ENCODE peak calls at places on chromosomes 7 and 10, in nine cellular contexts. K is hepatocyte, J is K562, D is A549, M is OCI-LY7, V is suprapubic skin, G is endodermal cell, C is tibial artery, O is psoas muscle. N is an unnamed sample. For H3K4me1, the result is how much of the 10 kb centered on the place peaks cover.

GRCh38 chr7:107564553-107565298 is 955 bp downstream of the DUS4L start:
- DNase-seq in K (no peak), J (no peak), D (peak), M (peak), V (no peak), G (no peak), C (no peak), O (no peak), N (no peak)

GRCh38 chr7:6359021-6359420 is 86.6 kb upstream of the CYTH3 start:
- DNase-seq in K (no peak), J (peak), D (peak), M (peak), V (no peak), G (no peak), C (no peak), O (no peak), N (no peak)

GRCh38 chr10:72310241-72310633 is 36.5 kb downstream of the DDIT4 start:
- DNase-seq in K (no peak), J (no peak), D (no peak), M (no peak), V (no peak), G (peak), C (no peak), O (peak), N (peak)

GRCh38 chr10:86079088-86079487 is 287.5 kb downstream of the GRID1 start:
- DNase-seq in K (peak), J (peak), D (no peak), M (no peak), V (no peak), G (peak), C (no peak), O (no peak), N (no peak)

GRCh38 chr10:124000792-124001201 is 92.6 kb downstream of the CHST15 start:
- DNase-seq in K (no peak), J (no peak), D (no peak), M (no peak), V (no peak), G (no peak), C (no peak), O (no peak), N (no peak)

GRCh38 chr7:108234281-108234680 is 104.1 kb upstream of the LAMB4 start:
- DNase-seq in K (no peak), J (no peak), D (peak), M (no peak), V (no peak), G (no peak), C (no peak), O (no peak), N (no peak)

GRCh38 chr7:79340212-79340611 is 113.3 kb downstream of the MAGI2 start:
- DNase-seq in K (no peak), J (no peak), D (no peak), M (no peak), V (no peak), G (no peak), C (no peak), O (no peak), N (no peak)

GRCh38 chr7:17370901-17371550 is 72.6 kb downstream of the AHR start:
- DNase-seq in K (no peak), J (no peak), D (peak), M (no peak), V (no peak), G (no peak), C (no peak), O (no peak), N (no peak)

GRCh38 chr10:26981232-26981631 is 119.1 kb downstream of the ANKRD26 start:
- DNase-seq in K (no peak), J (no peak), D (no peak), M (no peak), V (no peak), G (no peak), C (no peak), O (no peak), N (no peak)

GRCh38 chr10:49225218-49225876 is 37.2 kb upstream of the TMEM273 start:
- DNase-seq in K (no peak), J (peak), D (no peak), M (no peak), V (no peak), G (peak), C (peak), O (peak), N (no peak)

GRCh38 chr10:9635691-9636090 is 1382.0 kb upstream of the CELF2 start:
- DNase-seq in K (no peak), J (no peak), D (no peak), M (no peak), V (no peak), G (no peak), C (no peak), O (no peak), N (no peak)

GRCh38 chr7:118041336-118041878 is 142.6 kb upstream of the LSM8 start:
- DNase-seq in K (no peak), J (no peak), D (no peak), M (no peak), V (no peak), G (no peak), C (no peak), O (no peak), N (no peak)

GRCh38 chr10:62580396-62580795 is 206.2 kb downstream of the ZNF365 start:
- DNase-seq in K (no peak), J (no peak), D (no peak), M (no peak), V (no peak), G (no peak), C (no peak), O (no peak), N (no peak)

GRCh38 chr10:119254355-119254754 is 47.0 kb downstream of the GRK5 start:
- DNase-seq in K (no peak), J (no peak), D (no peak), M (no peak), V (no peak), G (no peak), C (no peak), O (no peak), N (no peak)

GRCh38 chr7:7535688-7536087 is at the start of gene COL28A1:
- DNase-seq in K (no peak), J (no peak), D (no peak), M (no peak), V (no peak), G (no peak), C (no peak), O (no peak), N (no peak)

GRCh38 chr7:46810986-46811385 is 770.9 kb downstream of the TNS3 start:
- DNase-seq in K (no peak), J (no peak), D (no peak), M (no peak), V (no peak), G (no peak), C (no peak), O (no peak), N (no peak)

GRCh38 chr7:152894295-152895170 is 135.0 kb downstream of the ACTR3B start:
- DNase-seq in K (peak), J (peak), D (peak), M (peak), V (no peak), G (peak), C (no peak), O (no peak), N (peak)

GRCh38 chr10:108787932-108788331 is 1135.4 kb downstream of the XPNPEP1 start:
- DNase-seq in K (no peak), J (no peak), D (no peak), M (no peak), V (no peak), G (no peak), C (no peak), O (no peak), N (no peak)

GRCh38 chr10:108784534-108784933 is 1138.8 kb downstream of the XPNPEP1 start:
- DNase-seq in K (no peak), J (no peak), D (no peak), M (no peak), V (no peak), G (no peak), C (no peak), O (no peak), N (no peak)

GRCh38 chr10:108783897-108784296 is 1139.4 kb downstream of the XPNPEP1 start:
- DNase-seq in K (peak), J (peak), D (peak), M (peak), V (no peak), G (peak), C (no peak), O (no peak), N (peak)

GRCh38 chr10:108782411-108782810 is 1140.9 kb downstream of the XPNPEP1 start:
- DNase-seq in K (no peak), J (no peak), D (no peak), M (no peak), V (no peak), G (no peak), C (no peak), O (no peak), N (no peak)

GRCh38 chr10:108785011-108785410 is 1138.3 kb downstream of the XPNPEP1 start:
- DNase-seq in K (no peak), J (no peak), D (no peak), M (no peak), V (no peak), G (no peak), C (no peak), O (no peak), N (no peak)
- TF ChIP-seq CTCF in K (no peak), J (no peak), D (no peak), M (no peak), V (no peak), G (no peak), C (no peak), O (no peak), N (no peak)

GRCh38 chr7:27148031-27148775 is 629 bp upstream of the HOXA6 start:
- DNase-seq in K (no peak), J (no peak), D (no peak), M (no peak), V (peak), G (peak), C (no peak), O (peak), N (peak)
- H3K4me3 ChIP-seq in K (no peak), J (no peak), D (no peak), M (peak), V (peak), G (no peak), C (peak), O (peak), N (peak)

GRCh38 chr7:119606297-119606696 is 666.7 kb upstream of the KCND2 start:
- DNase-seq in K (no peak), J (no peak), D (no peak), M (no peak), V (no peak), G (no peak), C (no peak), O (no peak), N (no peak)
- H3K4me1 ChIP-seq in K (under half), J (under half), D (under half), M (under half), V (under half), G (under half), C (under half), O (under half), N (under half)

GRCh38 chr7:24233386-24233785 is 50.6 kb upstream of the NPY start:
- DNase-seq in K (no peak), J (no peak), D (no peak), M (no peak), V (no peak), G (no peak), C (no peak), O (no peak), N (no peak)

GRCh38 chr7:24229481-24230226 is 54.3 kb upstream of the NPY start:
- DNase-seq in K (no peak), J (no peak), D (no peak), M (no peak), V (no peak), G (no peak), C (no peak), O (no peak), N (no peak)

GRCh38 chr7:24227068-24227467 is 56.9 kb upstream of the NPY start:
- DNase-seq in K (no peak), J (no peak), D (no peak), M (no peak), V (no peak), G (no peak), C (no peak), O (no peak), N (no peak)

GRCh38 chr7:24227603-24228359 is 56.2 kb upstream of the NPY start:
- DNase-seq in K (no peak), J (no peak), D (no peak), M (peak), V (no peak), G (no peak), C (no peak), O (no peak), N (no peak)
- TF ChIP-seq CTCF in K (no peak), J (no peak), D (no peak), M (no peak), V (no peak), G (no peak), C (no peak), O (no peak), N (no peak)

GRCh38 chr7:259751-260405 is 30.1 kb upstream of the FOXL3 start:
- DNase-seq in K (no peak), J (no peak), D (no peak), M (no peak), V (no peak), G (no peak), C (no peak), O (peak), N (peak)
- H3K4me3 ChIP-seq in K (no peak), J (no peak), D (no peak), M (no peak), V (no peak), G (no peak), C (no peak), O (no peak), N (no peak)

GRCh38 chr7:139192014-139192706 is 38.9 kb upstream of the UBN2 start:
- DNase-seq in K (no peak), J (no peak), D (no peak), M (no peak), V (no peak), G (no peak), C (no peak), O (no peak), N (no peak)
- H3K4me1 ChIP-seq in K (under half), J (under half), D (under half), M (under half), V (under half), G (under half), C (under half), O (under half), N (under half)

GRCh38 chr10:15370741-15371701 is at the start of gene FAM171A1:
- DNase-seq in K (peak), J (peak), D (peak), M (no peak), V (no peak), G (peak), C (no peak), O (peak), N (peak)
- TF ChIP-seq CTCF in K (peak), J (peak), D (peak), M (no peak), V (no peak), G (peak), C (peak), O (peak), N (no peak)